ENCODE peak calls at places on chromosomes 4 and X, in nine cellular contexts. One of them, this sample, is unnamed.

GRCh38 chr4:5955856-5956255 is 62.4 kb downstream of the C4orf50 start:
- DNase-seq in upper lobe of left lung: no peak
- DNase-seq in BE2C: no peak
- DNase-seq in heart left ventricle: no peak
- DNase-seq in tibial artery: no peak
- DNase-seq in ovary: no peak
- DNase-seq in GM12864: peak
- DNase-seq in choroid plexus epithelial cell: no peak
- DNase-seq in AG10803: no peak
- DNase-seq in this sample: no peak

GRCh38 chr4:80090101-80090500 is 17.1 kb upstream of the ANTXR2 start:
- DNase-seq in BE2C: no peak
- DNase-seq in upper lobe of left lung: no peak
- DNase-seq in AG10803: no peak
- DNase-seq in ovary: no peak
- DNase-seq in GM12864: no peak
- DNase-seq in tibial artery: no peak
- DNase-seq in choroid plexus epithelial cell: no peak
- DNase-seq in heart left ventricle: no peak
- DNase-seq in this sample: no peak

GRCh38 chr4:15781427-15782095 is 3.4 kb downstream of the CD38 start:
- DNase-seq in upper lobe of left lung: no peak
- DNase-seq in tibial artery: no peak
- DNase-seq in BE2C: no peak
- DNase-seq in ovary: no peak
- DNase-seq in choroid plexus epithelial cell: peak
- DNase-seq in GM12864: no peak
- DNase-seq in AG10803: no peak
- DNase-seq in heart left ventricle: no peak
- DNase-seq in this sample: peak

GRCh38 chrX:149040873-149041535 is 464.1 kb downstream of the IDS start:
- DNase-seq in AG10803: no peak
- DNase-seq in ovary: no peak
- DNase-seq in choroid plexus epithelial cell: no peak
- DNase-seq in heart left ventricle: no peak
- DNase-seq in upper lobe of left lung: no peak
- DNase-seq in GM12864: no peak
- DNase-seq in tibial artery: no peak
- DNase-seq in BE2C: no peak
- DNase-seq in this sample: peak

GRCh38 chr4:121998024-121998423 is 46.2 kb upstream of the TRPC3 start:
- DNase-seq in heart left ventricle: peak
- DNase-seq in tibial artery: no peak
- DNase-seq in BE2C: no peak
- DNase-seq in GM12864: no peak
- DNase-seq in ovary: no peak
- DNase-seq in upper lobe of left lung: no peak
- DNase-seq in choroid plexus epithelial cell: peak
- DNase-seq in AG10803: no peak
- DNase-seq in this sample: no peak

GRCh38 chr4:55435136-55435535 is 39.4 kb downstream of the TMEM165 start:
- DNase-seq in upper lobe of left lung: no peak
- DNase-seq in choroid plexus epithelial cell: peak
- DNase-seq in AG10803: no peak
- DNase-seq in GM12864: no peak
- DNase-seq in heart left ventricle: no peak
- DNase-seq in tibial artery: no peak
- DNase-seq in ovary: no peak
- DNase-seq in BE2C: no peak
- DNase-seq in this sample: peak

GRCh38 chrX:48467331-48467761 is 2.7 kb downstream of the SLC38A5 start:
- DNase-seq in choroid plexus epithelial cell: no peak
- DNase-seq in ovary: peak
- DNase-seq in tibial artery: no peak
- DNase-seq in heart left ventricle: no peak
- DNase-seq in upper lobe of left lung: no peak
- DNase-seq in GM12864: no peak
- DNase-seq in AG10803: no peak
- DNase-seq in BE2C: no peak
- DNase-seq in this sample: no peak

GRCh38 chr4:4854649-4855292 is 4.7 kb upstream of the MSX1 start:
- DNase-seq in choroid plexus epithelial cell: no peak
- DNase-seq in upper lobe of left lung: no peak
- DNase-seq in AG10803: no peak
- DNase-seq in tibial artery: peak
- DNase-seq in BE2C: peak
- DNase-seq in ovary: peak
- DNase-seq in heart left ventricle: no peak
- DNase-seq in GM12864: no peak
- DNase-seq in this sample: no peak

GRCh38 chr4:891747-892146 is 40.4 kb downstream of the GAK start:
- DNase-seq in choroid plexus epithelial cell: peak
- DNase-seq in upper lobe of left lung: no peak
- DNase-seq in BE2C: peak
- DNase-seq in AG10803: no peak
- DNase-seq in heart left ventricle: no peak
- DNase-seq in GM12864: no peak
- DNase-seq in tibial artery: no peak
- DNase-seq in ovary: no peak
- DNase-seq in this sample: peak

GRCh38 chr4:26503427-26503826 is 13.1 kb upstream of the CCKAR start:
- DNase-seq in upper lobe of left lung: no peak
- DNase-seq in AG10803: no peak
- DNase-seq in ovary: no peak
- DNase-seq in GM12864: no peak
- DNase-seq in BE2C: no peak
- DNase-seq in choroid plexus epithelial cell: no peak
- DNase-seq in tibial artery: no peak
- DNase-seq in heart left ventricle: no peak
- DNase-seq in this sample: no peak

GRCh38 chr4:81471361-81472248 is at the start of gene RASGEF1B:
- DNase-seq in upper lobe of left lung: peak
- DNase-seq in choroid plexus epithelial cell: peak
- DNase-seq in GM12864: peak
- DNase-seq in heart left ventricle: peak
- DNase-seq in AG10803: peak
- DNase-seq in ovary: peak
- DNase-seq in BE2C: peak
- DNase-seq in tibial artery: peak
- DNase-seq in this sample: peak

GRCh38 chr4:85755285-85755684 is 280.3 kb downstream of the ARHGAP24 start:
- DNase-seq in upper lobe of left lung: no peak
- DNase-seq in tibial artery: no peak
- DNase-seq in choroid plexus epithelial cell: no peak
- DNase-seq in GM12864: no peak
- DNase-seq in AG10803: no peak
- DNase-seq in BE2C: no peak
- DNase-seq in heart left ventricle: no peak
- DNase-seq in ovary: no peak
- DNase-seq in this sample: no peak

GRCh38 chr4:52718123-52718522 is 33.1 kb downstream of the ERVMER34-1 start:
- DNase-seq in AG10803: no peak
- DNase-seq in ovary: no peak
- DNase-seq in BE2C: no peak
- DNase-seq in GM12864: no peak
- DNase-seq in choroid plexus epithelial cell: peak
- DNase-seq in heart left ventricle: no peak
- DNase-seq in upper lobe of left lung: no peak
- DNase-seq in tibial artery: no peak
- DNase-seq in this sample: peak

GRCh38 chr4:78710536-78710935 is 65.6 kb upstream of the BMP2K start:
- DNase-seq in BE2C: no peak
- DNase-seq in choroid plexus epithelial cell: no peak
- DNase-seq in ovary: no peak
- DNase-seq in GM12864: no peak
- DNase-seq in tibial artery: no peak
- DNase-seq in AG10803: peak
- DNase-seq in heart left ventricle: no peak
- DNase-seq in upper lobe of left lung: no peak
- DNase-seq in this sample: peak

GRCh38 chr4:86730310-86730709 is 118.9 kb downstream of the SLC10A6 start:
- DNase-seq in upper lobe of left lung: no peak
- DNase-seq in choroid plexus epithelial cell: peak
- DNase-seq in BE2C: no peak
- DNase-seq in AG10803: no peak
- DNase-seq in GM12864: no peak
- DNase-seq in heart left ventricle: no peak
- DNase-seq in ovary: no peak
- DNase-seq in tibial artery: no peak
- DNase-seq in this sample: no peak

GRCh38 chr4:111136438-111136837 is 513.6 kb upstream of the PITX2 start:
- DNase-seq in heart left ventricle: no peak
- DNase-seq in ovary: no peak
- DNase-seq in BE2C: peak
- DNase-seq in AG10803: peak
- DNase-seq in upper lobe of left lung: no peak
- DNase-seq in tibial artery: no peak
- DNase-seq in choroid plexus epithelial cell: peak
- DNase-seq in GM12864: no peak
- DNase-seq in this sample: peak
- TF ChIP-seq CTCF in heart left ventricle: no peak
- TF ChIP-seq CTCF in ovary: no peak
- TF ChIP-seq CTCF in BE2C: peak
- TF ChIP-seq CTCF in AG10803: peak
- TF ChIP-seq CTCF in upper lobe of left lung: no peak
- TF ChIP-seq CTCF in tibial artery: peak
- TF ChIP-seq CTCF in choroid plexus epithelial cell: peak
- TF ChIP-seq CTCF in GM12864: no peak
- TF ChIP-seq CTCF in this sample: peak

GRCh38 chr4:113173865-113174264 is 124.4 kb downstream of the ANK2 start:
- DNase-seq in GM12864: no peak
- DNase-seq in ovary: no peak
- DNase-seq in AG10803: no peak
- DNase-seq in upper lobe of left lung: no peak
- DNase-seq in choroid plexus epithelial cell: no peak
- DNase-seq in BE2C: no peak
- DNase-seq in tibial artery: no peak
- DNase-seq in heart left ventricle: no peak
- DNase-seq in this sample: no peak

GRCh38 chr4:113183032-113183573 is 133.7 kb downstream of the ANK2 start:
- DNase-seq in BE2C: no peak
- DNase-seq in ovary: no peak
- DNase-seq in choroid plexus epithelial cell: no peak
- DNase-seq in upper lobe of left lung: no peak
- DNase-seq in tibial artery: no peak
- DNase-seq in AG10803: no peak
- DNase-seq in GM12864: no peak
- DNase-seq in heart left ventricle: no peak
- DNase-seq in this sample: no peak

GRCh38 chr4:113179996-113180395 is 130.5 kb downstream of the ANK2 start:
- DNase-seq in GM12864: no peak
- DNase-seq in upper lobe of left lung: no peak
- DNase-seq in ovary: no peak
- DNase-seq in tibial artery: no peak
- DNase-seq in choroid plexus epithelial cell: no peak
- DNase-seq in AG10803: peak
- DNase-seq in heart left ventricle: no peak
- DNase-seq in BE2C: no peak
- DNase-seq in this sample: peak

GRCh38 chr4:113181289-113182007 is 132.0 kb downstream of the ANK2 start:
- DNase-seq in ovary: no peak
- DNase-seq in tibial artery: no peak
- DNase-seq in GM12864: no peak
- DNase-seq in AG10803: peak
- DNase-seq in BE2C: no peak
- DNase-seq in upper lobe of left lung: no peak
- DNase-seq in heart left ventricle: no peak
- DNase-seq in choroid plexus epithelial cell: no peak
- DNase-seq in this sample: no peak

DNA sequence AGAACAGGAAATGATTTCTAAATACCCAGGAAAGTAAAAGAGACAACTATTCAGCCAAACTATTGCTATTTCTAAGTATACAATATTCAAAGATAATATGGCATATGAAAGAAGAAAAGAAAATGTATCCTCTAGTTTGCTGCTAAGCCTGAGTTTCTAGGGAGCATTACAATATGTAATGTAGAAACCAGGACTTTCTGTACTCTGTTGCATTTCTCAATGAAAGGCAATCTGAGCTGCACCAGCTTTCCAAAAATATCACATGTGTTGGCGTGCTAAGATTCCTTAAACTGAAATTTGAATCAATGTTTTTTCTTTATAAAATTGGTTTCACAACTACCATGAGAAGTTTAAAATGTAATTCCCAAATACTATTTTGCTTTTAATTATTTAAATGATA is 129.6 kb downstream of the ANK2 start:
- DNase-seq in GM12864: no peak
- DNase-seq in BE2C: no peak
- DNase-seq in upper lobe of left lung: no peak
- DNase-seq in AG10803: peak
- DNase-seq in heart left ventricle: no peak
- DNase-seq in choroid plexus epithelial cell: no peak
- DNase-seq in ovary: no peak
- DNase-seq in tibial artery: no peak
- DNase-seq in this sample: no peak
- H3K4me3 ChIP-seq in GM12864: no peak
- H3K4me3 ChIP-seq in BE2C: no peak
- H3K4me3 ChIP-seq in upper lobe of left lung: no peak
- H3K4me3 ChIP-seq in AG10803: no peak
- H3K4me3 ChIP-seq in heart left ventricle: no peak
- H3K4me3 ChIP-seq in choroid plexus epithelial cell: no peak
- H3K4me3 ChIP-seq in ovary: no peak
- H3K4me3 ChIP-seq in tibial artery: no peak
- H3K4me3 ChIP-seq in this sample: no peak

GRCh38 chrX:16883487-16883804 is 13.3 kb upstream of the RBBP7 start:
- DNase-seq in BE2C: no peak
- DNase-seq in heart left ventricle: no peak
- DNase-seq in GM12864: no peak
- DNase-seq in upper lobe of left lung: no peak
- DNase-seq in ovary: no peak
- DNase-seq in AG10803: no peak
- DNase-seq in choroid plexus epithelial cell: no peak
- DNase-seq in tibial artery: no peak
- DNase-seq in this sample: no peak
- TF ChIP-seq CTCF in BE2C: no peak
- TF ChIP-seq CTCF in heart left ventricle: no peak
- TF ChIP-seq CTCF in GM12864: no peak
- TF ChIP-seq CTCF in upper lobe of left lung: no peak
- TF ChIP-seq CTCF in ovary: no peak
- TF ChIP-seq CTCF in AG10803: no peak
- TF ChIP-seq CTCF in choroid plexus epithelial cell: no peak
- TF ChIP-seq CTCF in tibial artery: peak
- TF ChIP-seq CTCF in this sample: no peak

GRCh38 chrX:37367946-37368345 is 18.8 kb downstream of the PRRG1 start:
- DNase-seq in ovary: no peak
- DNase-seq in upper lobe of left lung: no peak
- DNase-seq in heart left ventricle: no peak
- DNase-seq in choroid plexus epithelial cell: no peak
- DNase-seq in BE2C: no peak
- DNase-seq in GM12864: no peak
- DNase-seq in AG10803: no peak
- DNase-seq in tibial artery: no peak
- DNase-seq in this sample: no peak
- H3K4me3 ChIP-seq in ovary: no peak
- H3K4me3 ChIP-seq in upper lobe of left lung: no peak
- H3K4me3 ChIP-seq in heart left ventricle: no peak
- H3K4me3 ChIP-seq in choroid plexus epithelial cell: no peak
- H3K4me3 ChIP-seq in BE2C: no peak
- H3K4me3 ChIP-seq in GM12864: no peak
- H3K4me3 ChIP-seq in AG10803: no peak
- H3K4me3 ChIP-seq in tibial artery: no peak
- H3K4me3 ChIP-seq in this sample: no peak

This sample was measured in fibroblast of mammary gland.